ENCODE peak calls at places on chromosomes 11 and 22, in seven cellular contexts. E, R, O, H, M, Z and N are unnamed samples. For H3K9me3, the result is how much of the 10 kb centered on the place peaks cover.

GRCh38 chr11:7306900-7307299 is 55.2 kb downstream of the SYT9 start:
- DNase-seq in O (no peak), H (no peak), R (no peak), Z (no peak), E (no peak), M (no peak), N (no peak)

GRCh38 chr11:57638005-57638760 is 11.5 kb downstream of the YPEL4 start:
- DNase-seq in H (no peak), O (no peak), Z (peak), R (peak), E (peak), M (no peak), N (no peak)

GRCh38 chr11:45332486-45332934 is 46.4 kb upstream of the SYT13 start:
- DNase-seq in Z (no peak), O (peak), E (no peak), R (peak), M (no peak), H (peak), N (no peak)

GRCh38 chr11:94781822-94782221 is 13.7 kb downstream of the AMOTL1 start:
- DNase-seq in O (no peak), H (no peak), Z (no peak), M (no peak), R (no peak), E (no peak), N (no peak)

GRCh38 chr11:13834463-13834862 is 128.1 kb upstream of the SPON1 start:
- DNase-seq in Z (no peak), R (peak), M (no peak), O (no peak), E (no peak), H (no peak), N (no peak)

GRCh38 chr11:20111871-20112270 is 48.4 kb downstream of the DBX1 start:
- DNase-seq in E (no peak), Z (no peak), H (no peak), M (no peak), R (no peak), O (no peak), N (no peak)

GRCh38 chr11:48880021-48880441 is 103.7 kb downstream of the TRIM51G start:
- DNase-seq in E (no peak), M (no peak), R (no peak), Z (peak), O (no peak), H (no peak), N (no peak)

GRCh38 chr22:45742866-45743450 is 71.3 kb downstream of the ATXN10 start:
- DNase-seq in M (no peak), Z (no peak), R (no peak), E (no peak), O (no peak), H (no peak), N (no peak)

GRCh38 chr11:85922367-85922766 is 67.2 kb downstream of the CCDC83 start:
- DNase-seq in H (no peak), Z (no peak), R (no peak), E (no peak), O (no peak), M (no peak), N (no peak)

GRCh38 chr11:85913486-85913885 is 58.3 kb downstream of the CCDC83 start:
- DNase-seq in H (no peak), O (no peak), Z (no peak), R (no peak), E (no peak), M (no peak), N (no peak)

GRCh38 chr11:85923455-85923854 is 68.3 kb downstream of the CCDC83 start:
- DNase-seq in Z (no peak), M (no peak), E (no peak), H (peak), O (no peak), R (no peak), N (no peak)

GRCh38 chr11:85914425-85914824 is 59.2 kb downstream of the CCDC83 start:
- DNase-seq in H (no peak), M (no peak), R (no peak), E (no peak), O (no peak), Z (no peak), N (no peak)

GRCh38 chr11:85918910-85919794 is 64.0 kb downstream of the CCDC83 start:
- DNase-seq in O (no peak), M (no peak), E (no peak), Z (no peak), H (no peak), R (no peak), N (no peak)
- H3K27ac ChIP-seq in O (no peak), M (no peak), E (no peak), Z (no peak), H (no peak), R (no peak), N (no peak)

DNA sequence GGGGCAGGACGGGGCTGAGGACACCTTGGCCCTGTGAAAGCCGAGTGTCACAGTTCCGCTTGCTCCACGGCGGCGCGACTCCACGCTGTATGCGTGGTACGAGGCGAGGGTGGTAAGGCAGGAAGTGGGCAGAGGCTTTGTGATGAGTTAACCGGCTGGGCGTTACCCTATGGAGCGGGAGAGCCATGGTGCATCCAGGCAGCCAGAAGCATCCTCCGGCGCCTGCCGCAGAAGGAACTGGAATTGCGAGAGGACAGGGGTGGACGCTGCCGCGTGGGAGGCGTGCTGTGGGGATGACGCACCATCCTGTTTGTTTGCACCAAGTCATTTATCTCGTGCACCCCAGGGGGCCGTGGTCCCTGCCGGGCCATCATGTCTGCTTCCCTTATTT is 643.9 kb downstream of the BRD1 start:
- DNase-seq in H (no peak), R (no peak), O (no peak), Z (no peak), M (no peak), E (no peak), N (no peak)
- H3K9me3 ChIP-seq in H (under half), R (under half), O (under half), Z (under half), M (under half), E (under half), N (under half)

DNA sequence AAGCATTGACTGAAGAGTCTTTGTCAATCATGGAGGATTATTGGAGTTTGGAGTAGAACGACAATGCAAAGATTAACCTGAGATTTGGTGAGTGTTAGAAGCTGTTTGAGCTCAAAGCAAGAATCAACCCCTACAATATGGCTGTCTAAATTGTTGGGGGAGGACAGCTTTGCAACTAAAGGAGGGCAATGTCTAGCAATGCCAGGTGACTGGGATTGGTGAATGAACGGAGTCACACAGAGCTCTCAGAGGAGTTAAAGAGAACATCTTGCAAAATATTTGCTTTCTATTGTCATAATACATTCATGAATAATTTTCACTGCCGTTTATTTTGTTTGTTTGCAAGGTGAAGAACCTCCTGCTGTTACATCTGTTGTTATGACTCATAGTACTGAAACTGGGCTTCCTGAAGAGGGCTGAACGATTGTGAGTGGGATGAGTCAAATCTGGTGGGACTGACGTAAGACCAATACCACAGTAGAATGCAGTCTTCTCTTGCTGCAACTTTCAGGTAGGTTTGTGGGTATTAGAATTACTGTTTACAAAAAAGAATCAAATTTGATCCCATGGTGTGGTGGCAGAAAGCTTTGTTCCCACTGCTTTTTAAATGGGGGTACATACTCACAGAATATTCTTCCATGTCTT is 281.9 kb downstream of the CADM1 start:
- DNase-seq in H (no peak), E (no peak), Z (no peak), O (no peak), M (no peak), R (no peak), N (no peak)
- H3K27ac ChIP-seq in H (no peak), E (no peak), Z (no peak), O (no peak), M (no peak), R (no peak), N (peak)

DNA sequence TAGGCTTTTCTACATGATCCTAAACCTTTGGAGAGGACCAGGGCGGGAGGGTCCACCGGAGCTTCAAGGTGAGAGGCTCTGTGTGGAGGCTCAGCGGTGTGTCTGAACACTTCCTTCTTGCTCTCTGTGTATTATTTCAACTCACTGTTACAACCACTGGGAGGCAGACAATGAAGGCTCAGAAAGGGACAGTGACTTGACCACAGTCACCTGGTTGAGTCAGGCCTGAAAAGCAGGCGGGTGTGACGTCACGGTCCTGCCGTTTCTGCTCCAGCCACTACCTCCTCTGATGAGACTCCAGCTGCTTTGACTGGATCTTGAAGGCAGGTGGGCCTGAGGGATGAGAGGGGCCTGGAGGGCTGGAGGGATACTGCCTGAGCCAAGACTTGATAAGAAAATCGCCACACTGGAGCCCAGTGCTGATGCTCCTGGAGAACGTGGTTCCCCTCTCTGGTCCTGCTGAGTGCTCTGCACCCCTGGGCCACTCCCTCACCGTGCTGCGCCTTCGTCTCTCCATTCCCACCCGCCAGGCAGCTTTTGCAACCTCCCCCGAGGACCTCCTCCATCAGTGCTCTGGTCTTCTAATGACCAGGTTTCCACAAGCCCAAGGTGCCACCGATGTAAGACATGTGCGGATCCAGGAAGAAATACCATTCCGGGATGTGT is 27.9 kb downstream of the KCNC1 start:
- DNase-seq in E (no peak), O (peak), Z (no peak), H (no peak), M (no peak), R (no peak), N (no peak)
- H3K9me3 ChIP-seq in E (under half), O (under half), Z (under half), H (under half), M (under half), R (under half), N (under half)

GRCh38 chr11:88175004-88175706 is at the start of gene RAB38:
- DNase-seq in O (peak), H (peak), M (no peak), R (peak), Z (peak), E (peak), N (peak)
- H3K27ac ChIP-seq in O (peak), H (no peak), M (no peak), R (no peak), Z (peak), E (no peak), N (no peak)

GRCh38 chr11:34904421-34904950 is 11.7 kb downstream of the APIP start:
- DNase-seq in H (no peak), Z (no peak), E (no peak), M (no peak), R (no peak), O (no peak), N (no peak)

GRCh38 chr11:34897171-34897870 is 18.9 kb downstream of the APIP start:
- DNase-seq in H (no peak), M (no peak), E (no peak), R (no peak), O (no peak), Z (no peak), N (no peak)

GRCh38 chr11:34898474-34898873 is 17.7 kb downstream of the APIP start:
- DNase-seq in M (no peak), O (no peak), E (no peak), Z (no peak), R (no peak), H (no peak), N (no peak)

DNA sequence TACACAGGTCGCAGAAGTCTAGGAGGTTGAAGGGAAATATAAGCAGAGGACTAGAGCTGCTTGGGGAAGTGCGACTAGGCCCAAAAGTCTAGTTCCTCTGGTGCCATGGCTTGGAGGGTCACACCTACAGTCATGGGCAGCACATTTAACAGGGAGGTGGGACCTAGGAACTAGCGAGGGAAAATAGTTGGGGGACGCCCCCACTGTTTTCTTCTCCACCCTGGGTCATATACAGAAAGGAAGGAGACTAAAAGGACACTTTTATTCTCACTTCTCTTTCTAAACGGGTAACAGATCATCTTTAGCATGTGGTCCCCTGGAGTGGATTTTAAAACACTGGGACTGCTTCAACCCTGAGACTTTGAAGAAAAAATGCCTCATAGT is 16.6 kb downstream of the APIP start:
- DNase-seq in H (no peak), E (no peak), Z (no peak), O (no peak), M (no peak), R (no peak), N (no peak)
- H3K9me3 ChIP-seq in H (under half), E (under half), Z (half or more), O (under half), M (under half), R (under half), N (under half)

DNA sequence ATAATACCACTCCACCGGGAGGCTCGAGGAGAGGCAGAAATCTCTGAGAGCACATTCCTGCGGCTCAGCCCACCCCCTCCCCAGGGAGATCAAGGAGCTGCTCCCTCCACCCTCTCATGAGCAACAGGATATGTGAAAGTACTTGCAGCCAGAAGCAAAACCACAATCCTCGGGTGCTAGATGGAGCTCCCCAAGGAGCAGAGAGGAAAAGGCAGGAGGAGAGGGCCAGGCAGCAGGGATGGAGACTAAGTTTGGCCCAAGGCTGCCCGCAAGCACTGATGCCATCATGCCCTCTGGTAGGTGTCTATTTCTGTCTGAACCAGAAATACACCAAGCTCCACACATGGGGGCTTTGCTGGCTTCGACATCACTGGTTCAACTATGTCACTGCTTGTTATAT is 22.3 kb downstream of the VPS37C start:
- DNase-seq in Z (no peak), M (no peak), E (no peak), H (no peak), R (no peak), O (no peak), N (no peak)
- H3K27ac ChIP-seq in Z (peak), M (no peak), E (peak), H (no peak), R (no peak), O (no peak), N (no peak)

DNA sequence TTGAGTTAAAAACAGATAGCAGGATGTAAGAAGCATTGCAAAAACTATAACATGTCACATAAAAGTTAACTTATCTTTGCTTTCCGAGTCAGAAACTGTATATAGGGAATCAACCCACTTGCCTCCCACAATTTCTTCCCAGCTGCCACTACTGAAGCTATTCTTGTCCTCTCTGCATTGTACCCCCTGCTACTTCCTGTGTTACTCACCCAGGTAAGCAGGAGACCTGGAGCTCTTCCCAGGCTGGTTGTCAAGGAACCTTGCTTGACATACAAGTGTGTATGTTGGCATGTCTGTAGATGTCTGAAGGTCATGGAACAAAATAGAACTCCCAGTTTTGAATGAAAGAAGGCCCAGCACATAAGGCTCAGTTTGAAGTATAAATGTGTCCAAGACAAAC is 74.3 kb upstream of the LRRC4C start:
- DNase-seq in R (no peak), O (no peak), M (no peak), Z (no peak), H (no peak), E (no peak), N (no peak)
- H3K9me3 ChIP-seq in R (under half), O (under half), M (under half), Z (under half), H (under half), E (under half), N (under half)

GRCh38 chr22:38174626-38175025 is 7.0 kb downstream of the PLA2G6 start:
- DNase-seq in E (no peak), H (no peak), R (no peak), O (no peak), Z (no peak), M (no peak), N (no peak)

GRCh38 chr22:38177044-38177443 is 4.6 kb downstream of the PLA2G6 start:
- DNase-seq in E (no peak), M (no peak), Z (no peak), R (no peak), H (no peak), O (no peak), N (no peak)

GRCh38 chr22:38177926-38178604 is 3.6 kb downstream of the PLA2G6 start:
- DNase-seq in E (no peak), Z (peak), M (no peak), R (peak), H (peak), O (peak), N (no peak)

GRCh38 chr22:38175206-38176118 is 6.2 kb downstream of the PLA2G6 start:
- DNase-seq in E (no peak), O (no peak), H (no peak), Z (no peak), R (no peak), M (no peak), N (no peak)

GRCh38 chr22:38176170-38176741 is 5.4 kb downstream of the PLA2G6 start:
- DNase-seq in M (no peak), E (peak), Z (peak), H (no peak), R (no peak), O (no peak), N (no peak)
- H3K27ac ChIP-seq in M (no peak), E (peak), Z (peak), H (no peak), R (peak), O (peak), N (no peak)

GRCh38 chr11:2647167-2647566 is 52.6 kb downstream of the KCNQ1OT1 start:
- DNase-seq in R (no peak), H (no peak), E (no peak), Z (no peak), O (no peak), M (no peak), N (no peak)
- H3K9me3 ChIP-seq in R (under half), H (under half), E (half or more), Z (half or more), O (under half), M (under half), N (under half)